ENCODE peak calls at places on chromosomes 7 and 10, in seven cellular contexts. R, M, P, V, T, A and U are unnamed samples.

GRCh38 chr10:127462643-127463295 is 86.3 kb upstream of the NPS start:
- DNase-seq in T (no peak), R (no peak), A (no peak), P (no peak), V (no peak), M (no peak), U (no peak)

GRCh38 chr7:25031432-25031831 is 51.5 kb upstream of the OSBPL3 start:
- DNase-seq in M (no peak), A (no peak), P (no peak), V (no peak), T (no peak), R (no peak), U (no peak)

GRCh38 chr10:1509003-1509402 is 228.3 kb downstream of the ADARB2 start:
- DNase-seq in V (no peak), T (no peak), A (no peak), R (no peak), P (no peak), M (no peak), U (no peak)

GRCh38 chr7:105408791-105409410 is 20.2 kb upstream of the SRPK2 start:
- DNase-seq in R (no peak), A (no peak), T (no peak), V (no peak), M (no peak), P (no peak), U (no peak)

GRCh38 chr10:10730644-10731043 is 287.0 kb upstream of the CELF2 start:
- DNase-seq in M (no peak), V (no peak), A (no peak), P (no peak), T (no peak), R (no peak), U (no peak)

GRCh38 chr10:96973809-96974208 is 141.7 kb downstream of the LCOR start:
- DNase-seq in A (no peak), M (no peak), R (no peak), T (no peak), V (no peak), P (no peak), U (no peak)

GRCh38 chr7:39621784-39622411 is 1.5 kb upstream of the RALA start:
- DNase-seq in P (no peak), A (peak; percentile 80), R (no peak), M (no peak), T (no peak), V (no peak), U (no peak)

GRCh38 chr7:131363719-131364118 is 36.0 kb downstream of the MKLN1 start:
- DNase-seq in A (no peak), P (no peak), T (no peak), V (no peak), M (no peak), R (no peak), U (no peak)

DNA sequence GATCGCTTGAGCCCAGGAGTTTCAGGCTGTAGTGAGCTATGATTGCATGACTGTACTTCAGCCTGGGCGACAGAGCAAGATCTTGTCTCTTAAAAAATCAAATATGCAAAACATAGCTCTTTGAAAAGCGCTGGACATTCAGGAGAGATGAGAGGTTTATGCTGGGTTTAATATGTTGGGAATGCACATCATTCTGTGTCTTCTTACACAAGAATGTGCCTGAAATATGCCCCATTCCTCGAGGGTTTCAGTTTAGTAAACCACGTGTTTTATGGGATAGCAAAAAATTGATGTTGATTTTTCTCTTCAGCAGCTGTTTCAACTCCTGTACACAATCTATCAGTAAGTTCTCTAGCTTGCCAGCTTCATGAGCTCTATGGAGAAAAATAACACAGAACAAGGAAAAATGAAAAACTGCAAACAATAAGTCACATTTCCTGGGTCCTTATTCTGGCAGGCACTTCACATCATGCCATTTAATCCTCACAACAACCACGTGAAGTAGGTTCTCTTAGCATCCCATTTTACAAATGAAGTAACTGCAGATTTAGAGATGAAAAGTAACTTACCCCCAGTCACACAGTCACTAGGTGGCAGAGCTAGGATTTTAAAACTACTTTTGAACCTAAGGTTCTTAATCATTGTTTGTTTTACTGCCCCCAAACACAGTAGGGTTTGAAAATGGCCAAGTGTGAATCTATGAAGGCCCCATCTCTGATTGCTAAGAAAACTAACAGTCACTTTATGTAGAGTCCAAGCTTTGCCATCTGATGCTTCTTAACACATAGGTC is 423.6 kb downstream of the PHTF2 start:
- DNase-seq in T (no peak), V (no peak), A (peak; percentile 32), M (no peak), R (no peak), P (no peak), U (no peak)
- TF ChIP-seq CTCF in T (no peak), V (no peak), A (no peak), M (no peak), R (no peak), P (no peak), U (no peak)

DNA sequence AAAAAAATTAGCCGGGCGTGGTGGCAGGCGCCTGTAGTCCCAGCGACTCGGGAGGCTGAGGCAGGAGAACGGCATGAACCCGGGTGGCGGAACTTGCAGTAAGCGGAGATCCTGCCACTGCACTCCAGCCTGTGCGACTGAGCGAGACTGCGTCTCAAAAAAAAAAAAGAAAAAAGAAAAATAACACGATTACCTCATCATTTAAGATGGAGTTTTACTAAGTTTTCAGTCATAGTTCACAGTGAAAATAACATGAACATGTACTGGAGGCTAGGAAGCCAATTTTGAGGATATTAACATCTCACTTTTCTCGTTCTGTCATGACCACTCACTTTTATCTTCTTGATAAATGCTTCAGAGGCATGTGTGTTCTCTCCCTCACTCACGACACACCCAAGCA is 3.1 kb upstream of the RUNDC3B start:
- DNase-seq in M (no peak), T (no peak), A (no peak), R (no peak), V (no peak), P (no peak), U (no peak)
- TF ChIP-seq CTCF in M (no peak), T (no peak), A (no peak), R (no peak), V (no peak), P (no peak), U (no peak)

GRCh38 chr10:14560794-14561765 is 213.6 kb downstream of the FAM107B start:
- DNase-seq in A (no peak), T (no peak), V (no peak), R (no peak), P (no peak), M (no peak), U (no peak)

GRCh38 chr10:14562615-14563214 is 212.0 kb downstream of the FAM107B start:
- DNase-seq in R (no peak), V (no peak), T (no peak), P (no peak), M (no peak), A (no peak), U (no peak)

GRCh38 chr10:14562197-14562596 is 212.5 kb downstream of the FAM107B start:
- DNase-seq in V (no peak), A (no peak), P (no peak), M (no peak), T (no peak), R (no peak), U (no peak)

GRCh38 chr10:14558025-14558424 is 216.7 kb downstream of the FAM107B start:
- DNase-seq in M (no peak), P (no peak), R (no peak), A (no peak), T (no peak), V (no peak), U (no peak)

GRCh38 chr10:14560274-14560673 is 214.4 kb downstream of the FAM107B start:
- DNase-seq in P (peak; percentile 53), A (peak; percentile 93), T (peak; percentile 26), M (no peak), R (peak; percentile 48), V (no peak), U (no peak)
- TF ChIP-seq CTCF in P (no peak), A (peak; percentile 36), T (no peak), M (peak; percentile 33), R (no peak), V (peak; percentile 23), U (no peak)

GRCh38 chr7:41889472-41889871 is 186.6 kb upstream of the INHBA start:
- DNase-seq in P (no peak), M (no peak), V (no peak), T (peak; percentile 20), A (peak; percentile 48), R (no peak), U (no peak)

GRCh38 chr7:41889040-41889439 is 186.2 kb upstream of the INHBA start:
- DNase-seq in R (no peak), M (no peak), V (no peak), T (no peak), A (no peak), P (no peak), U (no peak)

GRCh38 chr7:41893656-41894055 is 190.8 kb upstream of the INHBA start:
- DNase-seq in M (no peak), T (no peak), R (no peak), A (no peak), P (no peak), V (no peak), U (no peak)

GRCh38 chr7:41890631-41891265 is 187.9 kb upstream of the INHBA start:
- DNase-seq in R (no peak), V (no peak), P (no peak), M (no peak), T (no peak), A (no peak), U (no peak)

DNA sequence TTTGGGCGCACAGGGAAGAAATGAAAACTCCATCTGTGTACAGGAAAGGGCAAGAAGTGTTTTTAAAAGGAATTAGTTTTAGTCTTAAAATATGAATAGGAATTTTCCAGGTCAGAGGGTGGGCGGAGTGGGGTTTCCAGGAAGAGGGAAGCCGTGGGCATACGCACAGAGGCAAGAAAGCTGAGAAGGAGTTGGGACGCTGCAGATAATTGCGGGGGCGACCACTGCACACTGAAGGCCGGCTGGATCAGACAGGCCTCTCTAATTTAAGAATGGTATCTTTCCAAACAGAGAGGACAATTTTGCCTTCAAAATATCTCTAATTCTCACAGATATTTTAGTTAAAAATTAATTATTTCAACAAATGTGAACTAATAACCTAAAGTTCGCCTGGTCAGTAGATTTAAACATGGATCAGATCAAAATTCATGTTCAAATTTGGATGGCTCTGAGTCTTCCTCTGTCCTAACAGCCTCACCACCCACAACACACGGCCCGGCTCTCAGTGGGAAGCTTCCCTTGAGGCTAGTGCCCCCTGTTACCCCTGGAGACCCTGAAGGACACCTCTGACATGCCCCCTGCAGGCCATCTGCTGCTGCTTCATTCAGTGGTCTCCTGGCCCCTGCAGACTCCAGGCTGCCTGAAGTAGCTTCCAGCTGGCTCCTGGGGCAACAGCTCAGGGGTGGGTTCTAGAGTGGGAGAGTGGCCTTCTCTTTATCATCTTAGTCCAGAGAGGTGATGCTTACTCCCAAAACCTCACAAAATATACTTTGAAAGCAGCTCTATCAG is 189.3 kb upstream of the INHBA start:
- DNase-seq in M (no peak), V (peak; percentile 4), R (no peak), T (peak; percentile 28), P (no peak), A (no peak), U (no peak)
- TF ChIP-seq CTCF in M (peak; percentile 33), V (no peak), R (no peak), T (no peak), P (no peak), A (peak; percentile 7), U (no peak)

DNA sequence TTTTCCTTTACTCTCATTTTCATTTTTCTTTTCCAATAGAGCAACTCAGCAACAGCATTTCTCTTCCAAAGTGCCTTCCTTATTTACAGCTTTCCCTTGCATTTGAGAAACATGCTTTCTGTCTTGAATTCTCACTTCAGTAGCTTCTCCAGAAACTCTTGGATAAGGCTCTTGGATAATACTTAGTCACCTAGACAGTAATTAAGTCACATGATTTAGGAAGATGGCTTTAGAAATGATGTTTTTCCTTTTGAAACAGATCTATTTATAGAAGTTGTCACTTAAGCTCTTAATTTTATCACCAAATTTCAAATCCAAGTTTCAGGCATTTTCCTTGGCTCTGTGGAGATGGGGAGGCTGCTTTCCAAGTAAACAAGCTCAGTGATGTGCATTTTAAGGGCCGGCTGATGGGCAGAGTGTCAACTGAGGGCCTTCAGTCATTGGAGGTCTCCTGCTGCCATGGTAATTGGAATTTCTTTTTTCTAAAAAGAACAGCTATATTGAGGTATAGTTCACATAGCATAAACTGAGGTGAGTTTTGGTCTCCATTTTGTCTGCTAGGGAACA is 130.3 kb downstream of the SRI start:
- DNase-seq in A (no peak), R (no peak), P (no peak), V (no peak), T (no peak), M (no peak), U (no peak)
- TF ChIP-seq CTCF in A (no peak), R (no peak), P (no peak), V (no peak), T (no peak), M (no peak), U (no peak)